ENCODE peak calls at places on chromosomes 13 and 19, in seven cellular contexts. O is HCT116, H is BJ, L is cardiac muscle cell, X is substantia nigra, M is left colon, D is esophagus squamous epithelium. U is an unnamed sample.

GRCh38 chr13:67971291-67971690 is 741.2 kb upstream of the PCDH9 start:
- DNase-seq in D (no peak), O (no peak), L (no peak), M (no peak), X (no peak), H (no peak), U (no peak)

GRCh38 chr19:55238030-55238429 is 9.5 kb upstream of the TMEM86B start:
- DNase-seq in L (no peak), O (no peak), X (no peak), M (no peak), D (no peak), H (no peak), U (no peak)

GRCh38 chr19:55179570-55180484 is at the start of gene SYT5:
- DNase-seq in L (peak), M (peak), D (no peak), H (no peak), O (no peak), X (no peak), U (no peak)

GRCh38 chr19:29308977-29309520 is 96.1 kb upstream of the UQCRFS1 start:
- DNase-seq in H (no peak), L (no peak), M (no peak), O (no peak), X (no peak), D (no peak), U (no peak)

GRCh38 chr13:110123041-110123809 is 183.7 kb downstream of the COL4A1 start:
- DNase-seq in M (no peak), L (no peak), D (no peak), O (no peak), X (no peak), H (no peak), U (no peak)

GRCh38 chr19:52946322-52947310 is 16.1 kb downstream of the ZNF816 start:
- DNase-seq in X (no peak), D (no peak), O (no peak), M (peak), L (peak), H (no peak), U (peak)

GRCh38 chr13:33710924-33711323 is 107.0 kb upstream of the RFC3 start:
- DNase-seq in L (no peak), H (no peak), D (no peak), O (no peak), X (no peak), M (no peak), U (no peak)

GRCh38 chr13:34654682-34655081 is 287.4 kb upstream of the NBEA start:
- DNase-seq in L (peak), X (no peak), M (no peak), H (no peak), O (no peak), D (no peak), U (no peak)

GRCh38 chr13:42762917-42763316 is 18.5 kb upstream of the FAM216B start:
- DNase-seq in L (peak), D (no peak), X (no peak), O (no peak), M (no peak), H (peak), U (no peak)

GRCh38 chr19:41711376-41712261 is 3.2 kb downstream of the CEACAM5 start:
- DNase-seq in H (no peak), M (peak), L (no peak), O (no peak), X (no peak), D (no peak), U (peak)

GRCh38 chr19:35090160-35090794 is 25.3 kb upstream of the FXYD3 start:
- DNase-seq in O (peak), L (peak), H (no peak), D (no peak), M (peak), X (peak), U (peak)

GRCh38 chr19:42401365-42402303 is 11.5 kb upstream of the CNFN start:
- DNase-seq in H (no peak), D (no peak), M (peak), L (peak), X (peak), O (no peak), U (peak)

U was measured in ureter.